ENCODE peak calls at places on chromosomes 6 and 20, in five cellular contexts. D, T, R, K and W are unnamed samples.

GRCh38 chr6:163744256-163744925 is 329.9 kb downstream of the QKI start:
- DNase-seq in K (no peak), T (no peak), R (no peak), D (no peak), W (no peak)

GRCh38 chr20:20606046-20606445 is 106.4 kb downstream of the RALGAPA2 start:
- DNase-seq in T (no peak), R (no peak), K (no peak), D (no peak), W (no peak)

GRCh38 chr20:3749689-3750639 is 17.5 kb downstream of the HSPA12B start:
- DNase-seq in R (peak; percentile 62), T (no peak), K (no peak), D (peak; percentile 46), W (peak; percentile 64)

GRCh38 chr6:128280960-128281359 is 239.4 kb downstream of the PTPRK start:
- DNase-seq in D (no peak), T (no peak), R (no peak), K (no peak), W (no peak)

GRCh38 chr6:36888654-36889481 is 3.1 kb downstream of the C6orf89 start:
- DNase-seq in R (no peak), T (no peak), D (no peak), K (no peak), W (peak; percentile 85)

GRCh38 chr20:43942661-43943285 is 28.1 kb downstream of the TOX2 start:
- DNase-seq in T (no peak), K (no peak), R (peak; percentile 50), D (no peak), W (no peak)

GRCh38 chr6:107308676-107309075 is 150.7 kb downstream of the PDSS2 start:
- DNase-seq in K (no peak), R (no peak), D (no peak), T (no peak), W (no peak)

GRCh38 chr6:131937703-131938631 is 13.2 kb downstream of the CCN2 start:
- DNase-seq in D (no peak), R (no peak), T (no peak), K (no peak), W (no peak)

GRCh38 chr20:5091902-5092301 is 27.9 kb downstream of the PCNA start:
- DNase-seq in T (no peak), K (no peak), D (no peak), R (no peak), W (no peak)

GRCh38 chr6:30711758-30712380 is 5.2 kb downstream of the MDC1 start:
- DNase-seq in T (no peak), R (no peak), K (no peak), D (no peak), W (no peak)

GRCh38 chr6:17233531-17233930 is 47.6 kb upstream of the RBM24 start:
- DNase-seq in T (no peak), D (no peak), K (no peak), R (no peak), W (no peak)

GRCh38 chr6:107493158-107494057 is 3.5 kb downstream of the SOBP start:
- DNase-seq in R (no peak), D (no peak), K (no peak), T (no peak), W (no peak)

GRCh38 chr6:116206231-116206903 is 47.5 kb downstream of the TSPYL4 start:
- DNase-seq in D (no peak), R (no peak), K (no peak), T (no peak), W (no peak)

GRCh38 chr6:3727593-3728108 is 23.9 kb downstream of the PXDC1 start:
- DNase-seq in K (no peak), T (peak; percentile 75), D (no peak), R (no peak), W (no peak)

GRCh38 chr6:82365011-82365751 is 1.6 kb downstream of the TPBG start:
- DNase-seq in K (peak; percentile 53), R (peak; percentile 19), T (no peak), D (no peak), W (no peak)

GRCh38 chr6:101085327-101085726 is 204.2 kb upstream of the ASCC3 start:
- DNase-seq in R (no peak), K (no peak), D (no peak), T (no peak), W (no peak)

GRCh38 chr6:82057846-82058554 is 189.5 kb downstream of the IBTK start:
- DNase-seq in R (no peak), T (no peak), K (no peak), D (no peak), W (no peak)

GRCh38 chr6:146550911-146551310 is 7.3 kb downstream of the RAB32 start:
- DNase-seq in R (no peak), K (no peak), T (no peak), D (no peak), W (no peak)

DNA sequence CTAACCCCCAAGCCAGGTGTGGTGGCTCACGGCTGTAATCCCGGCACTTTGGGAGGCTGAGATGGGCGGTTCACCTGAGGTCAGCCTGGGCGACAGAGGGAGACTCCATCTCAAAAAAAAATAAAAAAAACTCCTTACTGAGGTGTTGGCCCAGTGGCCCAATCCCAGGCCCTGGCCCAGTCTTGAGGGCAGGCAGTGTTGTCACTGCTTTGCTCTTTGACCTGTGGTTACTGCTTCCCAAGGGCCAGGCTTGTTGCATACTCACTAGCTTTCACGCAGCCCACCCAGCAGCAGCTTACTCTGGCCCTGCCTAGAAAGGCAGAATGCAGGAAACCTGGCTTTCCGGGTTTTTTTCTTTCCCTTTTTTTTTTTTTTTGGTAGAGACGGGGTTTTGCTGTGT is 13.2 kb downstream of the CNPY3 start:
- DNase-seq in T (no peak), D (no peak), R (no peak), K (no peak), W (no peak)
- TF ChIP-seq POLR2A in T (no peak), D (no peak), R (peak; percentile 50), K (no peak), W (no peak)

GRCh38 chr20:45880988-45881788 is at the start of gene ZSWIM1:
- DNase-seq in R (peak; percentile 96), T (peak; percentile 100), D (peak; percentile 98), K (peak; percentile 99), W (peak; percentile 99)
- TF ChIP-seq POLR2A in R (peak; percentile 97), T (no peak), D (peak; percentile 88), K (peak; percentile 64), W (peak; percentile 97)

GRCh38 chr6:31836676-31837611 is 9.4 kb downstream of the HSPA1B start:
- DNase-seq in R (no peak), D (no peak), K (no peak), T (no peak), W (peak; percentile 59)
- TF ChIP-seq POLR2A in R (no peak), D (no peak), K (no peak), T (no peak), W (no peak)

GRCh38 chr20:58322083-58322482 is 12.6 kb downstream of the RAB22A start:
- DNase-seq in K (no peak), T (no peak), R (no peak), D (no peak), W (no peak)
- TF ChIP-seq POLR2A in K (no peak), T (no peak), R (no peak), D (no peak), W (no peak)

GRCh38 chr6:144343736-144344428 is 58.7 kb downstream of the UTRN start:
- DNase-seq in T (no peak), D (no peak), R (no peak), K (no peak), W (no peak)
- TF ChIP-seq POLR2A in T (no peak), D (no peak), R (no peak), K (no peak), W (no peak)

GRCh38 chr20:57389695-57390603 is 1.2 kb upstream of the RBM38 start:
- DNase-seq in R (no peak), K (no peak), D (no peak), T (no peak), W (peak; percentile 64)

GRCh38 chr20:57387463-57387862 is 3.7 kb upstream of the RBM38 start:
- DNase-seq in D (no peak), K (no peak), T (no peak), R (no peak), W (no peak)

GRCh38 chr20:57390604-57391438 is at the start of gene RBM38:
- DNase-seq in K (no peak), D (no peak), R (peak; percentile 85), T (no peak), W (peak; percentile 91)

GRCh38 chr20:57387945-57388351 is 3.2 kb upstream of the RBM38 start:
- DNase-seq in K (no peak), T (peak; percentile 81), R (no peak), D (no peak), W (no peak)

GRCh38 chr20:57388953-57389694 is 2.1 kb upstream of the RBM38 start:
- DNase-seq in R (peak; percentile 73), K (no peak), T (peak; percentile 95), D (no peak), W (peak; percentile 92)
- TF ChIP-seq POLR2A in R (no peak), K (no peak), T (no peak), D (no peak), W (peak; percentile 69)

GRCh38 chr6:113856571-113857564 is at the start of gene MARCKS:
- DNase-seq in T (peak; percentile 95), D (no peak), R (peak; percentile 52), K (peak; percentile 77), W (peak; percentile 80)
- TF ChIP-seq POLR2A in T (no peak), D (peak; percentile 91), R (peak; percentile 80), K (peak; percentile 56), W (no peak)

GRCh38 chr20:61262036-61262435 is 10.0 kb downstream of the CDH4 start:
- DNase-seq in K (no peak), D (no peak), T (no peak), R (no peak), W (no peak)

GRCh38 chr20:61262514-61262913 is 10.5 kb downstream of the CDH4 start:
- DNase-seq in T (no peak), K (no peak), R (no peak), D (no peak), W (no peak)

GRCh38 chr20:61263084-61263695 is 11.1 kb downstream of the CDH4 start:
- DNase-seq in T (no peak), K (no peak), D (no peak), R (no peak), W (no peak)

GRCh38 chr20:61259741-61260140 is 7.7 kb downstream of the CDH4 start:
- DNase-seq in T (no peak), R (no peak), D (no peak), K (no peak), W (no peak)

DNA sequence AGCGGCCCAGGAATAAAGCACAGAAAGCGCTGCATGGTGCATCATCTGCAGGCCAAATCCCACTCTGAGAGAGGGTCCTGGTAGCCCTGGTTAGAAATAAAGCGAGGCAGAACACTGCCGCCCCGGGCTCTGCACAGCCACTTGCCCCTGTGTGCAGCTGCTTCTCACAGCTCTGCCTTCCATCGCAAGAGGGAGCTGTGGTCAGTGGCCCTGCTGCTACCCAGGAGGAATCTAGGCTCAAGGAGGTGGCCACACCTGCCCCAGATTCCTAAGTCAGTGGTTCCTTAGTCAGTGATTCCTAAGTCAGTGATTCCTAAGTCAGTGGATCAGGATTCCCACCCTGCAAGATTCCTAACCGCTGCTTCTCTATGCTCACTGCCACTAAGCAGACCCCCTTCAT is 8.8 kb downstream of the CDH4 start:
- DNase-seq in K (no peak), D (no peak), T (no peak), R (no peak), W (no peak)
- TF ChIP-seq POLR2A in K (no peak), D (no peak), T (no peak), R (no peak), W (no peak)

GRCh38 chr20:51438136-51438535 is 104.4 kb downstream of the NFATC2 start:
- DNase-seq in T (no peak), K (no peak), R (no peak), D (no peak), W (no peak)
- TF ChIP-seq POLR2A in T (no peak), K (no peak), R (no peak), D (no peak), W (no peak)